ENCODE peak calls at places on chromosomes 1 and 21, in eight cellular contexts. One of them, this sample, is unnamed.

GRCh38 chr1:31591425-31592093 is 15.2 kb downstream of the TINAGL1 start:
- DNase-seq in adrenal gland: peak
- DNase-seq in ovary: no peak
- DNase-seq in transverse colon: no peak
- DNase-seq in body of pancreas: no peak
- DNase-seq in prostate gland: no peak
- DNase-seq in IMR-90: no peak
- DNase-seq in Peyer's patch: peak
- DNase-seq in this sample: no peak

GRCh38 chr1:49163041-49163440 is 386.4 kb upstream of the BEND5 start:
- DNase-seq in adrenal gland: no peak
- DNase-seq in ovary: no peak
- DNase-seq in transverse colon: no peak
- DNase-seq in body of pancreas: no peak
- DNase-seq in prostate gland: no peak
- DNase-seq in IMR-90: no peak
- DNase-seq in Peyer's patch: no peak
- DNase-seq in this sample: no peak

GRCh38 chr1:214658785-214659184 is 55.8 kb downstream of the CENPF start:
- DNase-seq in adrenal gland: peak
- DNase-seq in ovary: no peak
- DNase-seq in transverse colon: no peak
- DNase-seq in body of pancreas: no peak
- DNase-seq in prostate gland: no peak
- DNase-seq in IMR-90: peak
- DNase-seq in Peyer's patch: no peak
- DNase-seq in this sample: no peak

GRCh38 chr1:42996384-42996991 is 37.8 kb upstream of the SLC2A1 start:
- DNase-seq in adrenal gland: no peak
- DNase-seq in ovary: no peak
- DNase-seq in transverse colon: peak
- DNase-seq in body of pancreas: no peak
- DNase-seq in prostate gland: peak
- DNase-seq in IMR-90: no peak
- DNase-seq in Peyer's patch: no peak
- DNase-seq in this sample: no peak

GRCh38 chr1:156592910-156593732 is 1.5 kb downstream of the NAXE start:
- DNase-seq in adrenal gland: no peak
- DNase-seq in ovary: no peak
- DNase-seq in transverse colon: no peak
- DNase-seq in body of pancreas: no peak
- DNase-seq in prostate gland: no peak
- DNase-seq in IMR-90: no peak
- DNase-seq in Peyer's patch: no peak
- DNase-seq in this sample: no peak

GRCh38 chr1:21553116-21553926 is 44.1 kb downstream of the ALPL start:
- DNase-seq in adrenal gland: no peak
- DNase-seq in ovary: no peak
- DNase-seq in transverse colon: no peak
- DNase-seq in body of pancreas: no peak
- DNase-seq in prostate gland: no peak
- DNase-seq in IMR-90: peak
- DNase-seq in Peyer's patch: no peak
- DNase-seq in this sample: no peak

GRCh38 chr21:43874085-43874785 is 9.2 kb downstream of the AGPAT3 start:
- DNase-seq in adrenal gland: no peak
- DNase-seq in ovary: no peak
- DNase-seq in transverse colon: no peak
- DNase-seq in body of pancreas: no peak
- DNase-seq in prostate gland: no peak
- DNase-seq in IMR-90: no peak
- DNase-seq in Peyer's patch: no peak
- DNase-seq in this sample: no peak

GRCh38 chr1:6727535-6727934 is 25.9 kb upstream of the DNAJC11 start:
- DNase-seq in adrenal gland: peak
- DNase-seq in ovary: no peak
- DNase-seq in transverse colon: peak
- DNase-seq in body of pancreas: peak
- DNase-seq in prostate gland: no peak
- DNase-seq in IMR-90: peak
- DNase-seq in Peyer's patch: peak
- DNase-seq in this sample: peak

GRCh38 chr1:77975386-77975785 is 3.5 kb downstream of the FUBP1 start:
- DNase-seq in adrenal gland: no peak
- DNase-seq in ovary: no peak
- DNase-seq in transverse colon: no peak
- DNase-seq in body of pancreas: no peak
- DNase-seq in prostate gland: no peak
- DNase-seq in IMR-90: peak
- DNase-seq in Peyer's patch: no peak
- DNase-seq in this sample: no peak

GRCh38 chr1:25356848-25357247 is 18.7 kb downstream of the TMEM50A start:
- DNase-seq in adrenal gland: no peak
- DNase-seq in ovary: no peak
- DNase-seq in transverse colon: no peak
- DNase-seq in body of pancreas: no peak
- DNase-seq in prostate gland: no peak
- DNase-seq in IMR-90: peak
- DNase-seq in Peyer's patch: no peak
- DNase-seq in this sample: no peak

GRCh38 chr21:44574457-44575306 is 1.2 kb downstream of the KRTAP10-4 start:
- DNase-seq in adrenal gland: no peak
- DNase-seq in ovary: no peak
- DNase-seq in transverse colon: peak
- DNase-seq in body of pancreas: no peak
- DNase-seq in prostate gland: no peak
- DNase-seq in IMR-90: no peak
- DNase-seq in Peyer's patch: no peak
- DNase-seq in this sample: no peak

GRCh38 chr1:83931658-83932253 is 67.2 kb downstream of the TTLL7 start:
- DNase-seq in adrenal gland: no peak
- DNase-seq in ovary: no peak
- DNase-seq in transverse colon: no peak
- DNase-seq in body of pancreas: peak
- DNase-seq in prostate gland: peak
- DNase-seq in IMR-90: peak
- DNase-seq in Peyer's patch: no peak
- DNase-seq in this sample: peak

GRCh38 chr1:85132078-85132715 is 68.6 kb downstream of the SYDE2 start:
- DNase-seq in adrenal gland: no peak
- DNase-seq in ovary: no peak
- DNase-seq in transverse colon: no peak
- DNase-seq in body of pancreas: no peak
- DNase-seq in prostate gland: no peak
- DNase-seq in IMR-90: peak
- DNase-seq in Peyer's patch: no peak
- DNase-seq in this sample: no peak

GRCh38 chr1:94316836-94317789 is 79.7 kb upstream of the ARHGAP29 start:
- DNase-seq in adrenal gland: no peak
- DNase-seq in ovary: no peak
- DNase-seq in transverse colon: no peak
- DNase-seq in body of pancreas: no peak
- DNase-seq in prostate gland: no peak
- DNase-seq in IMR-90: peak
- DNase-seq in Peyer's patch: no peak
- DNase-seq in this sample: no peak

GRCh38 chr1:205711105-205712048 is 31.1 kb upstream of the SLC45A3 start:
- DNase-seq in adrenal gland: peak
- DNase-seq in ovary: no peak
- DNase-seq in transverse colon: peak
- DNase-seq in body of pancreas: peak
- DNase-seq in prostate gland: peak
- DNase-seq in IMR-90: peak
- DNase-seq in Peyer's patch: peak
- DNase-seq in this sample: peak

GRCh38 chr1:245698860-245699259 is 544.1 kb downstream of the KIF26B start:
- DNase-seq in adrenal gland: no peak
- DNase-seq in ovary: no peak
- DNase-seq in transverse colon: no peak
- DNase-seq in body of pancreas: no peak
- DNase-seq in prostate gland: no peak
- DNase-seq in IMR-90: no peak
- DNase-seq in Peyer's patch: peak
- DNase-seq in this sample: no peak

GRCh38 chr1:100793661-100794060 is 74.1 kb downstream of the VCAM1 start:
- DNase-seq in adrenal gland: no peak
- DNase-seq in ovary: no peak
- DNase-seq in transverse colon: no peak
- DNase-seq in body of pancreas: no peak
- DNase-seq in prostate gland: no peak
- DNase-seq in IMR-90: no peak
- DNase-seq in Peyer's patch: no peak
- DNase-seq in this sample: no peak

GRCh38 chr1:113792471-113792870 is 19.8 kb downstream of the RSBN1 start:
- DNase-seq in adrenal gland: no peak
- DNase-seq in ovary: no peak
- DNase-seq in transverse colon: no peak
- DNase-seq in body of pancreas: no peak
- DNase-seq in prostate gland: no peak
- DNase-seq in IMR-90: no peak
- DNase-seq in Peyer's patch: no peak
- DNase-seq in this sample: no peak

GRCh38 chr1:50976890-50977574 is 7.0 kb downstream of the CDKN2C start:
- DNase-seq in adrenal gland: peak
- DNase-seq in ovary: peak
- DNase-seq in transverse colon: no peak
- DNase-seq in body of pancreas: no peak
- DNase-seq in prostate gland: no peak
- DNase-seq in IMR-90: peak
- DNase-seq in Peyer's patch: no peak
- DNase-seq in this sample: peak

GRCh38 chr1:67560580-67561285 is 124.3 kb upstream of the GADD45A start:
- DNase-seq in adrenal gland: no peak
- DNase-seq in ovary: no peak
- DNase-seq in transverse colon: no peak
- DNase-seq in body of pancreas: no peak
- DNase-seq in prostate gland: no peak
- DNase-seq in IMR-90: peak
- DNase-seq in Peyer's patch: no peak
- DNase-seq in this sample: no peak

GRCh38 chr1:231040019-231040799 is at the start of gene FAM89A:
- DNase-seq in adrenal gland: peak
- DNase-seq in ovary: peak
- DNase-seq in transverse colon: peak
- DNase-seq in body of pancreas: peak
- DNase-seq in prostate gland: peak
- DNase-seq in IMR-90: no peak
- DNase-seq in Peyer's patch: peak
- DNase-seq in this sample: peak

GRCh38 chr1:186424539-186424938 is 36.4 kb downstream of the PDC start:
- DNase-seq in adrenal gland: peak
- DNase-seq in ovary: no peak
- DNase-seq in transverse colon: no peak
- DNase-seq in body of pancreas: no peak
- DNase-seq in prostate gland: no peak
- DNase-seq in IMR-90: no peak
- DNase-seq in Peyer's patch: no peak
- DNase-seq in this sample: no peak

GRCh38 chr1:55893155-55893554 is 678.0 kb upstream of the USP24 start:
- DNase-seq in adrenal gland: no peak
- DNase-seq in ovary: no peak
- DNase-seq in transverse colon: no peak
- DNase-seq in body of pancreas: no peak
- DNase-seq in prostate gland: no peak
- DNase-seq in IMR-90: peak
- DNase-seq in Peyer's patch: no peak
- DNase-seq in this sample: no peak

DNA sequence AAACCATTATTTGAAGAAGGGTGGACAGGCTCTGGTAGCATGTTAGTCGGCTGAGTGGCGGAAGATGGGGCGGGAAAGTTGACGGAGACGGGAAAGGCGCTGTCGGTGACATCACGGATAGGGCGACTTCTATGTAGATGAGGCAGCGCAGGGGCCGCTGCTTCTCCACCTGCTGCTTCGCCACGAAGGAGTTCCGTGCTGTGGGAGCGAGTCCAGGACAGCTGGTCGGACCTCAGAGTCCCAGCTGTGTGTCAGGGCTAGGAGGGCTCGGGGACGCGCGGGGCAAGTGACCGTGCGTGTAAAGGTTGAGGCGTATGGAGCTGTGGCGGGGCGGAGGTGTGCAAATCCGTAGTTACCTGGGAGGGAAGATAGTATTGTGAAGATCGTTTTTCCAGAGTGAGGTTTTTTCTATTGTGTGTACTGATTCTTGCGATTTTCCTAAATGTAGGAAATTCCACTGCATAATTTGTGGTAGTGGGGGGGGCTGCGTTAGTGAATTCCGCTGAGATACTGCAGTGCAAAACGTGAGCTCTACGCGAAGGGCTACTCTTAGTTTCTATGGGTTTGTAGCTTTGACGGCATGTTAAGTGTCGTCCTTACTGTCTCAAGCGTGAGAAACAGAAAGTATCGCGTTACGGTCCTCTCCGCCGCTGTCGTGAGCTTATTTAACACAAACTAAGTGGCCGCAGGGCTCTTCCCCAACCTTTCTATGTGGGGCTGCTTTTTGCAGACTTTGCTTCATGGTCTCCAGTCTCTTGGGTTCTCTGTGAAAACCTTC is 111.2 kb upstream of the NBPF11 start:
- DNase-seq in adrenal gland: peak
- DNase-seq in ovary: peak
- DNase-seq in transverse colon: peak
- DNase-seq in body of pancreas: peak
- DNase-seq in prostate gland: peak
- DNase-seq in IMR-90: peak
- DNase-seq in Peyer's patch: peak
- DNase-seq in this sample: peak
- TF ChIP-seq POLR2A in adrenal gland: no peak
- TF ChIP-seq POLR2A in ovary: peak
- TF ChIP-seq POLR2A in transverse colon: peak
- TF ChIP-seq POLR2A in body of pancreas: peak
- TF ChIP-seq POLR2A in prostate gland: peak
- TF ChIP-seq POLR2A in IMR-90: peak
- TF ChIP-seq POLR2A in Peyer's patch: peak
- TF ChIP-seq POLR2A in this sample: no peak

GRCh38 chr1:70143052-70143659 is 62.2 kb downstream of the LRRC40 start:
- DNase-seq in adrenal gland: no peak
- DNase-seq in ovary: no peak
- DNase-seq in transverse colon: no peak
- DNase-seq in body of pancreas: no peak
- DNase-seq in prostate gland: no peak
- DNase-seq in IMR-90: peak
- DNase-seq in Peyer's patch: no peak
- DNase-seq in this sample: no peak
- TF ChIP-seq CTCF in adrenal gland: no peak
- TF ChIP-seq CTCF in ovary: no peak
- TF ChIP-seq CTCF in transverse colon: no peak
- TF ChIP-seq CTCF in body of pancreas: no peak
- TF ChIP-seq CTCF in prostate gland: no peak
- TF ChIP-seq CTCF in IMR-90: peak
- TF ChIP-seq CTCF in Peyer's patch: no peak
- TF ChIP-seq CTCF in this sample: no peak

GRCh38 chr1:204314893-204315735 is 44.6 kb downstream of the PLEKHA6 start:
- DNase-seq in adrenal gland: no peak
- DNase-seq in ovary: no peak
- DNase-seq in transverse colon: no peak
- DNase-seq in body of pancreas: no peak
- DNase-seq in prostate gland: no peak
- DNase-seq in IMR-90: no peak
- DNase-seq in Peyer's patch: no peak
- DNase-seq in this sample: no peak
- H3K4me3 ChIP-seq in adrenal gland: no peak
- H3K4me3 ChIP-seq in ovary: no peak
- H3K4me3 ChIP-seq in transverse colon: no peak
- H3K4me3 ChIP-seq in body of pancreas: no peak
- H3K4me3 ChIP-seq in prostate gland: no peak
- H3K4me3 ChIP-seq in IMR-90: no peak
- H3K4me3 ChIP-seq in Peyer's patch: no peak
- H3K4me3 ChIP-seq in this sample: no peak

GRCh38 chr1:20271498-20272400 is 18.9 kb upstream of the VWA5B1 start:
- DNase-seq in adrenal gland: no peak
- DNase-seq in ovary: no peak
- DNase-seq in transverse colon: no peak
- DNase-seq in body of pancreas: no peak
- DNase-seq in prostate gland: no peak
- DNase-seq in IMR-90: no peak
- DNase-seq in Peyer's patch: no peak
- DNase-seq in this sample: no peak
- TF ChIP-seq POLR2A in adrenal gland: no peak
- TF ChIP-seq POLR2A in ovary: no peak
- TF ChIP-seq POLR2A in transverse colon: no peak
- TF ChIP-seq POLR2A in body of pancreas: no peak
- TF ChIP-seq POLR2A in prostate gland: no peak
- TF ChIP-seq POLR2A in IMR-90: no peak
- TF ChIP-seq POLR2A in Peyer's patch: no peak
- TF ChIP-seq POLR2A in this sample: no peak

This sample was measured in heart left ventricle.